ENCODE peak calls at places on chromosome 1, in five cellular contexts. L, C, X, O and Y are unnamed samples.
A peak's percentile ranks its signal among the peaks of the same experiment; 100 is the strongest.

GRCh38 chr1:55700359-55701130 is 485.4 kb upstream of the USP24 start:
- DNase-seq in X (no peak), C (no peak), L (no peak), O (no peak), Y (no peak)

GRCh38 chr1:227729144-227729880 is 5.8 kb downstream of the JMJD4 start:
- DNase-seq in O (no peak), L (no peak), X (no peak), C (no peak), Y (peak; percentile 30)

GRCh38 chr1:47332779-47333577 is 612 bp upstream of the CMPK1 start:
- DNase-seq in O (no peak), C (no peak), X (no peak), L (no peak), Y (no peak)

GRCh38 chr1:47216278-47217059 is 15.6 kb downstream of the TAL1 start:
- DNase-seq in L (no peak), C (no peak), X (no peak), O (no peak), Y (no peak)

GRCh38 chr1:15107052-15107687 is 46.4 kb upstream of the TMEM51 start:
- DNase-seq in O (no peak), L (no peak), C (no peak), X (no peak), Y (no peak)

GRCh38 chr1:111742938-111743549 is 3.8 kb upstream of the INKA2 start:
- DNase-seq in X (no peak), L (no peak), O (no peak), C (peak; percentile 69), Y (no peak)

GRCh38 chr1:172980971-172981370 is 69.8 kb downstream of the TNFSF18 start:
- DNase-seq in O (no peak), C (no peak), X (no peak), L (no peak), Y (no peak)

GRCh38 chr1:109312246-109312645 is 5.4 kb upstream of the MYBPHL start:
- DNase-seq in C (no peak), O (no peak), X (no peak), L (no peak), Y (no peak)